ENCODE peak calls at places on chromosomes 12 and 14, in seven cellular contexts. H, O, N, F, Y, X and Q are unnamed samples. For H3K4me1, the result is how much of the 10 kb centered on the place peaks cover.

GRCh38 chr12:52600071-52600470 is 1.2 kb downstream of the KRT72 start:
- DNase-seq in H (no peak), O (no peak), N (no peak), F (no peak), Y (no peak), X (no peak), Q (no peak)

GRCh38 chr12:16323638-16324037 is 23.8 kb upstream of the MGST1 start:
- DNase-seq in H (no peak), O (no peak), N (no peak), F (no peak), Y (peak), X (no peak), Q (no peak)

GRCh38 chr12:83505586-83505985 is 818.9 kb downstream of the TMTC2 start:
- DNase-seq in H (no peak), O (no peak), N (no peak), F (no peak), Y (no peak), X (no peak), Q (no peak)

GRCh38 chr12:97408363-97408762 is 54.2 kb upstream of the RMST start:
- DNase-seq in H (no peak), O (no peak), N (no peak), F (no peak), Y (no peak), X (no peak), Q (no peak)

GRCh38 chr12:66164349-66164821 is 5.4 kb downstream of the TMBIM4 start:
- DNase-seq in H (no peak), O (peak), N (no peak), F (no peak), Y (no peak), X (no peak), Q (no peak)

GRCh38 chr12:101963703-101964102 is 86.3 kb downstream of the DRAM1 start:
- DNase-seq in H (no peak), O (no peak), N (no peak), F (no peak), Y (no peak), X (no peak), Q (no peak)

GRCh38 chr14:33720388-33720787 is 230.5 kb downstream of the EGLN3 start:
- DNase-seq in H (no peak), O (no peak), N (no peak), F (no peak), Y (no peak), X (no peak), Q (no peak)

GRCh38 chr12:25979563-25979962 is 21.1 kb downstream of the RASSF8 start:
- DNase-seq in H (no peak), O (peak), N (no peak), F (no peak), Y (peak), X (no peak), Q (no peak)

GRCh38 chr12:105805730-105806390 is 332.9 kb downstream of the NUAK1 start:
- DNase-seq in H (no peak), O (no peak), N (no peak), F (no peak), Y (peak), X (no peak), Q (no peak)

GRCh38 chr12:60421741-60422140 is 825.9 kb downstream of the SLC16A7 start:
- DNase-seq in H (no peak), O (peak), N (no peak), F (no peak), Y (peak), X (no peak), Q (no peak)

GRCh38 chr14:51079085-51079484 is 15.8 kb downstream of the TRIM9 start:
- DNase-seq in H (no peak), O (no peak), N (no peak), F (no peak), Y (no peak), X (no peak), Q (no peak)

GRCh38 chr12:32178341-32179010 is 71.8 kb downstream of the BICD1 start:
- DNase-seq in H (no peak), O (no peak), N (no peak), F (no peak), Y (no peak), X (no peak), Q (no peak)

GRCh38 chr14:68195126-68195525 is 375.5 kb downstream of the RAD51B start:
- DNase-seq in H (no peak), O (no peak), N (no peak), F (no peak), Y (peak), X (no peak), Q (no peak)

GRCh38 chr12:105775351-105775750 is 363.4 kb downstream of the NUAK1 start:
- DNase-seq in H (no peak), O (peak), N (no peak), F (no peak), Y (peak), X (no peak), Q (no peak)

GRCh38 chr14:100132161-100132902 is 27.1 kb downstream of the DEGS2 start:
- DNase-seq in H (no peak), O (peak), N (no peak), F (no peak), Y (no peak), X (no peak), Q (no peak)

GRCh38 chr14:91351508-91351853 is 66.1 kb downstream of the CCDC88C start:
- DNase-seq in H (no peak), O (no peak), N (no peak), F (no peak), Y (no peak), X (no peak), Q (no peak)

GRCh38 chr14:89137514-89138163 is 279.4 kb downstream of the FOXN3 start:
- DNase-seq in H (no peak), O (peak), N (peak), F (no peak), Y (peak), X (no peak), Q (peak)

GRCh38 chr12:21651821-21652220 is 5.8 kb downstream of the LDHB start:
- DNase-seq in H (no peak), O (no peak), N (no peak), F (no peak), Y (no peak), X (no peak), Q (no peak)
- H3K4me1 ChIP-seq in H (under half), O (under half), N (under half), F (under half), Y (under half), X (half or more), Q (under half)

DNA sequence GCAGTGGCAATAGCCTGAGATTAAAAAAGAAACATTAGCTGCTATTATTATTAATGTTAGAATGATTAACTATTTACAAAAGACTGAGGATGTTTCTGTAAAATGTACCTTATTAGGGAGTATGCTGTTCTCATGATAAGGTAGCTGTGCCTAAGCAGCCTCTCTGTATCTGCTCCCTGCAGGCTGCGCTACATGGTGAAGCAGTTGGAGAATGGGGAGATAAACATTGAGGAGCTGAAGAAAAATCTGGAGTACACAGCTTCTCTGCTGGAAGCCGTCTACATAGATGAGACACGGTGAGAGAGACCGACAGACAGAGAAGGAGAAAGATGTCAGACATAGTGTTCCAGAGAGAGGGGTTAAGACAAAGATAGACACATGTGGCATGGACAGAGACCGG is 17.4 kb downstream of the PDE1B start:
- DNase-seq in H (no peak), O (no peak), N (no peak), F (no peak), Y (no peak), X (no peak), Q (no peak)
- H3K4me3 ChIP-seq in H (no peak), O (no peak), N (no peak), F (no peak), Y (no peak), X (no peak), Q (no peak)

DNA sequence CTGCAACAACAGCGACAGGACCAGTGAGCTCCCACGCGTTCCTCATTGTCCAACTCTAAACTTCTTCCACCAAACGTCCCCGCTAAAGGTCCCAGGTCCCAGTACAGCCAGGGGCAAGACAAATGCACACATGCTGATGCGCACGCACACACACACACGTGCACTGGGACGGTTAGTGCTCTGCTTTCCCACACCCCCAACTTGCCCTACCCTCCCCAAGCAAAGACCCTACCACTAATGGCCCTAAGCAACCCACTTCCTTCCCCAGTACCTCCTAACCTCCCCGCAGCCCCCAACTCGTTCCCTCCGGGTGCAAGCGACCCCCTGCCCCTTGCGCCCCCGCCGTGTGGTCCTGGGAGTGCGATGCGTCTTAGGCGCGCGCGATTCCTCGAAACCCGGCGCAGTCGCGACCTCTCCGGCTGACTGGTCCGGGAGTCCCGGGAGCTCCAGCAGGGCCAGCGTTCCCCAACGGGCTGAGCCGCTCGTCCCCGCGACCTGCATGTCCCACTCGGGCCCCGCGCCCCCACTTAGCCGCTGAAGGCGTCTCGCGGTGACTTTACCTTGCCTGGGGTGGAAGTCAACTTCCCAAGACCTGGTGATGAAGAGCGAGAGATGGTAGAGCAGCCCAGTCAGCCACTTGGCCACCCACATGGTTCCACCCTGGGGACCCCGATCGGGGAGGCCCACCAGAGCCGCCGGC is 582 bp downstream of the ADAMTS20 start:
- DNase-seq in H (no peak), O (no peak), N (no peak), F (no peak), Y (no peak), X (no peak), Q (no peak)
- TF ChIP-seq CTCF in H (no peak), O (no peak), N (no peak), F (no peak), Y (no peak), X (no peak), Q (no peak)

GRCh38 chr14:61565836-61566536 is 129.3 kb upstream of the HIF1A start:
- DNase-seq in H (no peak), O (peak), N (no peak), F (no peak), Y (peak), X (no peak), Q (no peak)

GRCh38 chr14:61563880-61564622 is 131.3 kb upstream of the HIF1A start:
- DNase-seq in H (no peak), O (no peak), N (no peak), F (no peak), Y (no peak), X (no peak), Q (no peak)

GRCh38 chr14:61566537-61567225 is 128.6 kb upstream of the HIF1A start:
- DNase-seq in H (no peak), O (peak), N (no peak), F (no peak), Y (peak), X (no peak), Q (no peak)

GRCh38 chr14:61564623-61565091 is 130.7 kb upstream of the HIF1A start:
- DNase-seq in H (no peak), O (peak), N (no peak), F (no peak), Y (peak), X (no peak), Q (no peak)

GRCh38 chr14:61565181-61565580 is 130.1 kb upstream of the HIF1A start:
- DNase-seq in H (no peak), O (peak), N (no peak), F (no peak), Y (peak), X (no peak), Q (no peak)
- H3K4me1 ChIP-seq in H (under half), O (half or more), N (under half), F (under half), Y (half or more), X (half or more), Q (under half)